ENCODE peak calls at places on chromosomes 16 and 17, in four cellular contexts. One of them, this sample, is unnamed.

GRCh38 chr16:71914802-71915201 is 19.5 kb downstream of the IST1 start:
- DNase-seq in mucosa of descending colon: no peak
- DNase-seq in stimulated activated CD4-positive, alpha-beta T cell treated with anti-CD3 and anti-CD28 coated beads, Interleukin-12 subunit alpha, Interleukin-12 subunit beta, amount 100 ng/mL, for 24 hours: no peak
- DNase-seq in dermis microvascular lymphatic vessel endothelial cell: no peak
- DNase-seq in this sample: no peak

GRCh38 chr17:63436523-63437110 is 9.5 kb downstream of the CYB561 start:
- DNase-seq in mucosa of descending colon: no peak
- DNase-seq in dermis microvascular lymphatic vessel endothelial cell: peak
- DNase-seq in stimulated activated CD4-positive, alpha-beta T cell treated with anti-CD3 and anti-CD28 coated beads, Interleukin-12 subunit alpha, Interleukin-12 subunit beta, amount 100 ng/mL, for 24 hours: no peak
- DNase-seq in this sample: no peak

GRCh38 chr17:1467898-1468492 is 12.0 kb upstream of the CRK start:
- DNase-seq in dermis microvascular lymphatic vessel endothelial cell: no peak
- DNase-seq in mucosa of descending colon: no peak
- DNase-seq in stimulated activated CD4-positive, alpha-beta T cell treated with anti-CD3 and anti-CD28 coated beads, Interleukin-12 subunit alpha, Interleukin-12 subunit beta, amount 100 ng/mL, for 24 hours: no peak
- DNase-seq in this sample: no peak

GRCh38 chr16:12542818-12543699 is 260.6 kb downstream of the CPPED1 start:
- DNase-seq in mucosa of descending colon: no peak
- DNase-seq in stimulated activated CD4-positive, alpha-beta T cell treated with anti-CD3 and anti-CD28 coated beads, Interleukin-12 subunit alpha, Interleukin-12 subunit beta, amount 100 ng/mL, for 24 hours: no peak
- DNase-seq in dermis microvascular lymphatic vessel endothelial cell: no peak
- DNase-seq in this sample: no peak

GRCh38 chr17:45296833-45297124 is 20.0 kb downstream of the MAP3K14 start:
- DNase-seq in stimulated activated CD4-positive, alpha-beta T cell treated with anti-CD3 and anti-CD28 coated beads, Interleukin-12 subunit alpha, Interleukin-12 subunit beta, amount 100 ng/mL, for 24 hours: no peak
- DNase-seq in dermis microvascular lymphatic vessel endothelial cell: no peak
- DNase-seq in mucosa of descending colon: peak
- DNase-seq in this sample: no peak

GRCh38 chr16:69859105-69859969 is 91.8 kb upstream of the CLEC18A start:
- DNase-seq in mucosa of descending colon: peak
- DNase-seq in stimulated activated CD4-positive, alpha-beta T cell treated with anti-CD3 and anti-CD28 coated beads, Interleukin-12 subunit alpha, Interleukin-12 subunit beta, amount 100 ng/mL, for 24 hours: no peak
- DNase-seq in dermis microvascular lymphatic vessel endothelial cell: no peak
- DNase-seq in this sample: no peak

GRCh38 chr16:12259258-12259657 is 282.7 kb downstream of the SNX29 start:
- DNase-seq in mucosa of descending colon: no peak
- DNase-seq in dermis microvascular lymphatic vessel endothelial cell: no peak
- DNase-seq in stimulated activated CD4-positive, alpha-beta T cell treated with anti-CD3 and anti-CD28 coated beads, Interleukin-12 subunit alpha, Interleukin-12 subunit beta, amount 100 ng/mL, for 24 hours: no peak
- DNase-seq in this sample: no peak

GRCh38 chr16:11047057-11047456 is 102.7 kb downstream of the CLEC16A start:
- DNase-seq in mucosa of descending colon: no peak
- DNase-seq in stimulated activated CD4-positive, alpha-beta T cell treated with anti-CD3 and anti-CD28 coated beads, Interleukin-12 subunit alpha, Interleukin-12 subunit beta, amount 100 ng/mL, for 24 hours: no peak
- DNase-seq in dermis microvascular lymphatic vessel endothelial cell: no peak
- DNase-seq in this sample: no peak

GRCh38 chr17:18117974-18118632 is 9.5 kb downstream of the MYO15A start:
- DNase-seq in mucosa of descending colon: no peak
- DNase-seq in dermis microvascular lymphatic vessel endothelial cell: no peak
- DNase-seq in stimulated activated CD4-positive, alpha-beta T cell treated with anti-CD3 and anti-CD28 coated beads, Interleukin-12 subunit alpha, Interleukin-12 subunit beta, amount 100 ng/mL, for 24 hours: no peak
- DNase-seq in this sample: no peak

GRCh38 chr17:72545756-72546155 is 424.9 kb downstream of the SOX9 start:
- DNase-seq in dermis microvascular lymphatic vessel endothelial cell: no peak
- DNase-seq in mucosa of descending colon: no peak
- DNase-seq in stimulated activated CD4-positive, alpha-beta T cell treated with anti-CD3 and anti-CD28 coated beads, Interleukin-12 subunit alpha, Interleukin-12 subunit beta, amount 100 ng/mL, for 24 hours: no peak
- DNase-seq in this sample: no peak

GRCh38 chr16:3839402-3840184 is 40.9 kb downstream of the CREBBP start:
- DNase-seq in mucosa of descending colon: no peak
- DNase-seq in dermis microvascular lymphatic vessel endothelial cell: no peak
- DNase-seq in stimulated activated CD4-positive, alpha-beta T cell treated with anti-CD3 and anti-CD28 coated beads, Interleukin-12 subunit alpha, Interleukin-12 subunit beta, amount 100 ng/mL, for 24 hours: no peak
- DNase-seq in this sample: no peak

GRCh38 chr16:70396209-70396904 is 42.5 kb downstream of the ST3GAL2 start:
- DNase-seq in mucosa of descending colon: peak
- DNase-seq in dermis microvascular lymphatic vessel endothelial cell: no peak
- DNase-seq in stimulated activated CD4-positive, alpha-beta T cell treated with anti-CD3 and anti-CD28 coated beads, Interleukin-12 subunit alpha, Interleukin-12 subunit beta, amount 100 ng/mL, for 24 hours: no peak
- DNase-seq in this sample: no peak

GRCh38 chr17:75610103-75610984 is 22.7 kb downstream of the MYO15B start:
- DNase-seq in dermis microvascular lymphatic vessel endothelial cell: no peak
- DNase-seq in mucosa of descending colon: peak
- DNase-seq in stimulated activated CD4-positive, alpha-beta T cell treated with anti-CD3 and anti-CD28 coated beads, Interleukin-12 subunit alpha, Interleukin-12 subunit beta, amount 100 ng/mL, for 24 hours: no peak
- DNase-seq in this sample: no peak

GRCh38 chr17:21113106-21113690 is 13.6 kb upstream of the DHRS7B start:
- DNase-seq in stimulated activated CD4-positive, alpha-beta T cell treated with anti-CD3 and anti-CD28 coated beads, Interleukin-12 subunit alpha, Interleukin-12 subunit beta, amount 100 ng/mL, for 24 hours: no peak
- DNase-seq in dermis microvascular lymphatic vessel endothelial cell: no peak
- DNase-seq in mucosa of descending colon: no peak
- DNase-seq in this sample: no peak

GRCh38 chr17:37097162-37097561 is 148.4 kb downstream of the AATF start:
- DNase-seq in dermis microvascular lymphatic vessel endothelial cell: no peak
- DNase-seq in stimulated activated CD4-positive, alpha-beta T cell treated with anti-CD3 and anti-CD28 coated beads, Interleukin-12 subunit alpha, Interleukin-12 subunit beta, amount 100 ng/mL, for 24 hours: no peak
- DNase-seq in mucosa of descending colon: no peak
- DNase-seq in this sample: no peak

GRCh38 chr17:5678171-5678570 is 93.9 kb upstream of the NLRP1 start:
- DNase-seq in stimulated activated CD4-positive, alpha-beta T cell treated with anti-CD3 and anti-CD28 coated beads, Interleukin-12 subunit alpha, Interleukin-12 subunit beta, amount 100 ng/mL, for 24 hours: no peak
- DNase-seq in mucosa of descending colon: no peak
- DNase-seq in dermis microvascular lymphatic vessel endothelial cell: no peak
- DNase-seq in this sample: no peak

GRCh38 chr17:76005263-76006149 is 4.9 kb downstream of the CDK3 start:
- DNase-seq in mucosa of descending colon: peak
- DNase-seq in dermis microvascular lymphatic vessel endothelial cell: peak
- DNase-seq in stimulated activated CD4-positive, alpha-beta T cell treated with anti-CD3 and anti-CD28 coated beads, Interleukin-12 subunit alpha, Interleukin-12 subunit beta, amount 100 ng/mL, for 24 hours: peak
- DNase-seq in this sample: no peak

GRCh38 chr17:13601317-13601775 is 383 bp downstream of the HS3ST3A1 start:
- DNase-seq in mucosa of descending colon: no peak
- DNase-seq in stimulated activated CD4-positive, alpha-beta T cell treated with anti-CD3 and anti-CD28 coated beads, Interleukin-12 subunit alpha, Interleukin-12 subunit beta, amount 100 ng/mL, for 24 hours: no peak
- DNase-seq in dermis microvascular lymphatic vessel endothelial cell: no peak
- DNase-seq in this sample: no peak

GRCh38 chr17:9226130-9226793 is 205.0 kb downstream of the NTN1 start:
- DNase-seq in mucosa of descending colon: no peak
- DNase-seq in dermis microvascular lymphatic vessel endothelial cell: no peak
- DNase-seq in stimulated activated CD4-positive, alpha-beta T cell treated with anti-CD3 and anti-CD28 coated beads, Interleukin-12 subunit alpha, Interleukin-12 subunit beta, amount 100 ng/mL, for 24 hours: no peak
- DNase-seq in this sample: no peak

GRCh38 chr16:64144612-64145011 is 977.3 kb downstream of the CDH11 start:
- DNase-seq in mucosa of descending colon: no peak
- DNase-seq in dermis microvascular lymphatic vessel endothelial cell: no peak
- DNase-seq in stimulated activated CD4-positive, alpha-beta T cell treated with anti-CD3 and anti-CD28 coated beads, Interleukin-12 subunit alpha, Interleukin-12 subunit beta, amount 100 ng/mL, for 24 hours: no peak
- DNase-seq in this sample: no peak

GRCh38 chr17:10777890-10778289 is 26.0 kb downstream of the TMEM238L start:
- DNase-seq in mucosa of descending colon: peak
- DNase-seq in dermis microvascular lymphatic vessel endothelial cell: no peak
- DNase-seq in stimulated activated CD4-positive, alpha-beta T cell treated with anti-CD3 and anti-CD28 coated beads, Interleukin-12 subunit alpha, Interleukin-12 subunit beta, amount 100 ng/mL, for 24 hours: no peak
- DNase-seq in this sample: no peak

GRCh38 chr17:75442168-75443103 is 14.0 kb upstream of the TMEM94 start:
- DNase-seq in stimulated activated CD4-positive, alpha-beta T cell treated with anti-CD3 and anti-CD28 coated beads, Interleukin-12 subunit alpha, Interleukin-12 subunit beta, amount 100 ng/mL, for 24 hours: no peak
- DNase-seq in mucosa of descending colon: no peak
- DNase-seq in dermis microvascular lymphatic vessel endothelial cell: no peak
- DNase-seq in this sample: no peak

GRCh38 chr16:22977294-22977697 is 163.3 kb downstream of the HS3ST2 start:
- DNase-seq in mucosa of descending colon: no peak
- DNase-seq in dermis microvascular lymphatic vessel endothelial cell: peak
- DNase-seq in stimulated activated CD4-positive, alpha-beta T cell treated with anti-CD3 and anti-CD28 coated beads, Interleukin-12 subunit alpha, Interleukin-12 subunit beta, amount 100 ng/mL, for 24 hours: no peak
- DNase-seq in this sample: no peak

GRCh38 chr16:85554114-85554790 is 58.9 kb upstream of the GSE1 start:
- DNase-seq in dermis microvascular lymphatic vessel endothelial cell: no peak
- DNase-seq in stimulated activated CD4-positive, alpha-beta T cell treated with anti-CD3 and anti-CD28 coated beads, Interleukin-12 subunit alpha, Interleukin-12 subunit beta, amount 100 ng/mL, for 24 hours: peak
- DNase-seq in mucosa of descending colon: peak
- DNase-seq in this sample: no peak

GRCh38 chr16:84144301-84144858 is 597 bp downstream of the HSDL1 start:
- DNase-seq in dermis microvascular lymphatic vessel endothelial cell: no peak
- DNase-seq in stimulated activated CD4-positive, alpha-beta T cell treated with anti-CD3 and anti-CD28 coated beads, Interleukin-12 subunit alpha, Interleukin-12 subunit beta, amount 100 ng/mL, for 24 hours: peak
- DNase-seq in mucosa of descending colon: peak
- DNase-seq in this sample: no peak

GRCh38 chr17:45935197-45935709 is 40.9 kb downstream of the MAPT start:
- DNase-seq in stimulated activated CD4-positive, alpha-beta T cell treated with anti-CD3 and anti-CD28 coated beads, Interleukin-12 subunit alpha, Interleukin-12 subunit beta, amount 100 ng/mL, for 24 hours: no peak
- DNase-seq in dermis microvascular lymphatic vessel endothelial cell: no peak
- DNase-seq in mucosa of descending colon: no peak
- DNase-seq in this sample: no peak